ENCODE peak calls at places on chromosomes 3 and 15, in six cellular contexts. J, W, L, A, U and E are unnamed samples.

GRCh38 chr3:160403028-160403545 is 3.6 kb downstream of the SMC4 start:
- DNase-seq in J (no peak), W (no peak), L (no peak), A (peak; percentile 57), U (no peak), E (no peak)

GRCh38 chr15:63524316-63525015 is 20.1 kb downstream of the USP3 start:
- DNase-seq in J (no peak), W (no peak), L (no peak), A (no peak), U (no peak), E (no peak)

GRCh38 chr3:45666729-45667440 is 22.3 kb upstream of the SACM1L start:
- DNase-seq in J (peak; percentile 28), W (no peak), L (peak; percentile 65), A (peak; percentile 41), U (no peak), E (no peak)

GRCh38 chr3:192481638-192482037 is 245.7 kb downstream of the FGF12 start:
- DNase-seq in J (no peak), W (no peak), L (peak; percentile 84), A (peak; percentile 47), U (no peak), E (no peak)

GRCh38 chr3:30778923-30779322 is 115.5 kb downstream of the GADL1 start:
- DNase-seq in J (no peak), W (peak; percentile 49), L (no peak), A (peak; percentile 23), U (no peak), E (no peak)

GRCh38 chr3:108124337-108125150 is 33.7 kb upstream of the CD47 start:
- DNase-seq in J (peak; percentile 81), W (peak; percentile 87), L (peak; percentile 21), A (peak; percentile 30), U (no peak), E (peak; percentile 55)

GRCh38 chr3:78804251-78805037 is 963.4 kb downstream of the ROBO1 start:
- DNase-seq in J (no peak), W (no peak), L (peak; percentile 2), A (no peak), U (no peak), E (no peak)

GRCh38 chr15:41934843-41935242 is 37.5 kb downstream of the EHD4 start:
- DNase-seq in J (peak; percentile 77), W (no peak), L (peak; percentile 92), A (peak; percentile 71), U (no peak), E (no peak)

GRCh38 chr3:23710555-23710954 is 95.2 kb upstream of the UBE2E1 start:
- DNase-seq in J (no peak), W (no peak), L (peak; percentile 25), A (peak; percentile 12), U (peak; percentile 55), E (no peak)